ENCODE peak calls at places on chromosomes 16 and 17, in seven cellular contexts. One of them, this sample, is unnamed.

GRCh38 chr17:3528604-3529511 is 28.8 kb downstream of the TRPV3 start:
- DNase-seq in GM23248: no peak
- DNase-seq in EH: peak; percentile 6
- DNase-seq in GM03348: no peak
- DNase-seq in tibial nerve: no peak
- DNase-seq in NCI-H345: no peak
- DNase-seq in B cell: no peak
- DNase-seq in this sample: no peak

GRCh38 chr16:71383054-71383773 is 24.7 kb downstream of the CALB2 start:
- DNase-seq in GM23248: peak; percentile 50
- DNase-seq in EH: peak; percentile 29
- DNase-seq in GM03348: peak; percentile 29
- DNase-seq in tibial nerve: no peak
- DNase-seq in NCI-H345: no peak
- DNase-seq in B cell: no peak
- DNase-seq in this sample: no peak

GRCh38 chr16:3979518-3979917 is 99.0 kb upstream of the CREBBP start:
- DNase-seq in GM23248: no peak
- DNase-seq in EH: no peak
- DNase-seq in GM03348: no peak
- DNase-seq in tibial nerve: no peak
- DNase-seq in NCI-H345: no peak
- DNase-seq in B cell: no peak
- DNase-seq in this sample: no peak

GRCh38 chr16:22206847-22207714 is 1.0 kb downstream of the EEF2K start:
- DNase-seq in GM23248: peak; percentile 87
- DNase-seq in EH: peak; percentile 67
- DNase-seq in GM03348: peak; percentile 78
- DNase-seq in tibial nerve: peak; percentile 75
- DNase-seq in NCI-H345: peak; percentile 48
- DNase-seq in B cell: peak; percentile 91
- DNase-seq in this sample: peak; percentile 16

GRCh38 chr17:20120835-20121234 is 111.7 kb downstream of the SPECC1 start:
- DNase-seq in GM23248: no peak
- DNase-seq in EH: no peak
- DNase-seq in GM03348: no peak
- DNase-seq in tibial nerve: no peak
- DNase-seq in NCI-H345: no peak
- DNase-seq in B cell: no peak
- DNase-seq in this sample: peak; percentile 33

GRCh38 chr16:50096791-50097190 is 31.0 kb downstream of the HEATR3 start:
- DNase-seq in GM23248: peak; percentile 88
- DNase-seq in EH: peak; percentile 92
- DNase-seq in GM03348: peak; percentile 82
- DNase-seq in tibial nerve: no peak
- DNase-seq in NCI-H345: no peak
- DNase-seq in B cell: no peak
- DNase-seq in this sample: no peak

GRCh38 chr16:85986931-85987749 is 88.2 kb downstream of the IRF8 start:
- DNase-seq in GM23248: no peak
- DNase-seq in EH: no peak
- DNase-seq in GM03348: no peak
- DNase-seq in tibial nerve: no peak
- DNase-seq in NCI-H345: no peak
- DNase-seq in B cell: peak; percentile 59
- DNase-seq in this sample: no peak

GRCh38 chr16:55433030-55433429 is 46.0 kb upstream of the MMP2 start:
- DNase-seq in GM23248: no peak
- DNase-seq in EH: no peak
- DNase-seq in GM03348: no peak
- DNase-seq in tibial nerve: no peak
- DNase-seq in NCI-H345: no peak
- DNase-seq in B cell: no peak
- DNase-seq in this sample: no peak

GRCh38 chr16:4882633-4883285 is 35.5 kb downstream of the UBN1 start:
- DNase-seq in GM23248: peak; percentile 58
- DNase-seq in EH: peak; percentile 44
- DNase-seq in GM03348: peak; percentile 27
- DNase-seq in tibial nerve: peak; percentile 23
- DNase-seq in NCI-H345: peak; percentile 65
- DNase-seq in B cell: no peak
- DNase-seq in this sample: peak; percentile 80

GRCh38 chr17:48261297-48261880 is 153.8 kb downstream of the SNX11 start:
- DNase-seq in GM23248: peak; percentile 53
- DNase-seq in EH: peak; percentile 19
- DNase-seq in GM03348: peak; percentile 8
- DNase-seq in tibial nerve: no peak
- DNase-seq in NCI-H345: no peak
- DNase-seq in B cell: no peak
- DNase-seq in this sample: peak; percentile 14

GRCh38 chr17:77558846-77559626 is 399.5 kb upstream of the TNRC6C start:
- DNase-seq in GM23248: no peak
- DNase-seq in EH: no peak
- DNase-seq in GM03348: no peak
- DNase-seq in tibial nerve: no peak
- DNase-seq in NCI-H345: no peak
- DNase-seq in B cell: no peak
- DNase-seq in this sample: no peak

GRCh38 chr17:7632492-7632894 is 2.6 kb downstream of the SHBG start:
- DNase-seq in GM23248: peak; percentile 79
- DNase-seq in EH: peak; percentile 62
- DNase-seq in GM03348: peak; percentile 82
- DNase-seq in tibial nerve: no peak
- DNase-seq in NCI-H345: no peak
- DNase-seq in B cell: peak; percentile 46
- DNase-seq in this sample: peak; percentile 26

GRCh38 chr16:22670551-22670970 is 143.4 kb upstream of the HS3ST2 start:
- DNase-seq in GM23248: no peak
- DNase-seq in EH: peak; percentile 22
- DNase-seq in GM03348: peak; percentile 63
- DNase-seq in tibial nerve: no peak
- DNase-seq in NCI-H345: no peak
- DNase-seq in B cell: peak; percentile 32
- DNase-seq in this sample: no peak

GRCh38 chr17:78885956-78886355 is 17.0 kb downstream of the CEP295NL start:
- DNase-seq in GM23248: no peak
- DNase-seq in EH: no peak
- DNase-seq in GM03348: no peak
- DNase-seq in tibial nerve: no peak
- DNase-seq in NCI-H345: no peak
- DNase-seq in B cell: no peak
- DNase-seq in this sample: no peak

GRCh38 chr16:64865037-64865696 is 256.7 kb downstream of the CDH11 start:
- DNase-seq in GM23248: peak; percentile 22
- DNase-seq in EH: peak; percentile 52
- DNase-seq in GM03348: no peak
- DNase-seq in tibial nerve: no peak
- DNase-seq in NCI-H345: no peak
- DNase-seq in B cell: no peak
- DNase-seq in this sample: no peak

GRCh38 chr17:38418069-38418692 is 10.1 kb upstream of the ARHGAP23 start:
- DNase-seq in GM23248: no peak
- DNase-seq in EH: no peak
- DNase-seq in GM03348: no peak
- DNase-seq in tibial nerve: no peak
- DNase-seq in NCI-H345: no peak
- DNase-seq in B cell: no peak
- DNase-seq in this sample: no peak

GRCh38 chr16:17475104-17475503 is 4.3 kb upstream of the XYLT1 start:
- DNase-seq in GM23248: no peak
- DNase-seq in EH: no peak
- DNase-seq in GM03348: no peak
- DNase-seq in tibial nerve: no peak
- DNase-seq in NCI-H345: no peak
- DNase-seq in B cell: no peak
- DNase-seq in this sample: no peak

GRCh38 chr16:20918486-20919239 is 18.1 kb downstream of the LYRM1 start:
- DNase-seq in GM23248: peak; percentile 90
- DNase-seq in EH: peak; percentile 73
- DNase-seq in GM03348: peak; percentile 67
- DNase-seq in tibial nerve: peak; percentile 47
- DNase-seq in NCI-H345: no peak
- DNase-seq in B cell: no peak
- DNase-seq in this sample: no peak

GRCh38 chr16:68792465-68793324 is 50.6 kb upstream of the TANGO6 start:
- DNase-seq in GM23248: peak; percentile 28
- DNase-seq in EH: peak; percentile 34
- DNase-seq in GM03348: peak; percentile 39
- DNase-seq in tibial nerve: no peak
- DNase-seq in NCI-H345: no peak
- DNase-seq in B cell: no peak
- DNase-seq in this sample: no peak

GRCh38 chr17:37792787-37793186 is 47.9 kb upstream of the HNF1B start:
- DNase-seq in GM23248: peak; percentile 60
- DNase-seq in EH: peak; percentile 84
- DNase-seq in GM03348: peak; percentile 34
- DNase-seq in tibial nerve: no peak
- DNase-seq in NCI-H345: no peak
- DNase-seq in B cell: no peak
- DNase-seq in this sample: no peak

GRCh38 chr16:24999856-25000447 is 15.2 kb downstream of the ARHGAP17 start:
- DNase-seq in GM23248: peak; percentile 31
- DNase-seq in EH: no peak
- DNase-seq in GM03348: no peak
- DNase-seq in tibial nerve: no peak
- DNase-seq in NCI-H345: no peak
- DNase-seq in B cell: no peak
- DNase-seq in this sample: no peak

GRCh38 chr17:40443988-40444899 is 994 bp downstream of the IGFBP4 start:
- DNase-seq in GM23248: peak; percentile 32
- DNase-seq in EH: peak; percentile 37
- DNase-seq in GM03348: no peak
- DNase-seq in tibial nerve: no peak
- DNase-seq in NCI-H345: no peak
- DNase-seq in B cell: peak; percentile 21
- DNase-seq in this sample: no peak

GRCh38 chr16:70697601-70698170 is 11.8 kb upstream of the MTSS2 start:
- DNase-seq in GM23248: peak; percentile 52
- DNase-seq in EH: peak; percentile 86
- DNase-seq in GM03348: peak; percentile 57
- DNase-seq in tibial nerve: no peak
- DNase-seq in NCI-H345: no peak
- DNase-seq in B cell: no peak
- DNase-seq in this sample: no peak

GRCh38 chr16:48269011-48269410 is 21.7 kb upstream of the ABCC11 start:
- DNase-seq in GM23248: no peak
- DNase-seq in EH: no peak
- DNase-seq in GM03348: no peak
- DNase-seq in tibial nerve: no peak
- DNase-seq in NCI-H345: no peak
- DNase-seq in B cell: no peak
- DNase-seq in this sample: peak; percentile 46

GRCh38 chr17:66540131-66540781 is 237.8 kb downstream of the PRKCA start:
- DNase-seq in GM23248: peak; percentile 95
- DNase-seq in EH: peak; percentile 85
- DNase-seq in GM03348: peak; percentile 68
- DNase-seq in tibial nerve: peak; percentile 38
- DNase-seq in NCI-H345: no peak
- DNase-seq in B cell: no peak
- DNase-seq in this sample: no peak

GRCh38 chr17:2378905-2379304 is 22.0 kb downstream of the MNT start:
- DNase-seq in GM23248: no peak
- DNase-seq in EH: no peak
- DNase-seq in GM03348: no peak
- DNase-seq in tibial nerve: no peak
- DNase-seq in NCI-H345: no peak
- DNase-seq in B cell: no peak
- DNase-seq in this sample: no peak

GRCh38 chr17:50955160-50955559 is 89.0 kb upstream of the TOB1 start:
- DNase-seq in GM23248: no peak
- DNase-seq in EH: no peak
- DNase-seq in GM03348: no peak
- DNase-seq in tibial nerve: no peak
- DNase-seq in NCI-H345: no peak
- DNase-seq in B cell: no peak
- DNase-seq in this sample: no peak

GRCh38 chr16:46632778-46633733 is 11.9 kb upstream of the SHCBP1 start:
- DNase-seq in GM23248: no peak
- DNase-seq in EH: no peak
- DNase-seq in GM03348: no peak
- DNase-seq in tibial nerve: no peak
- DNase-seq in NCI-H345: no peak
- DNase-seq in B cell: no peak
- DNase-seq in this sample: no peak

GRCh38 chr16:71726491-71727319 is 2.2 kb upstream of the PHLPP2 start:
- DNase-seq in GM23248: no peak
- DNase-seq in EH: peak; percentile 9
- DNase-seq in GM03348: no peak
- DNase-seq in tibial nerve: no peak
- DNase-seq in NCI-H345: no peak
- DNase-seq in B cell: peak; percentile 60
- DNase-seq in this sample: no peak

GRCh38 chr16:85629326-85629725 is 16.2 kb downstream of the GSE1 start:
- DNase-seq in GM23248: no peak
- DNase-seq in EH: no peak
- DNase-seq in GM03348: no peak
- DNase-seq in tibial nerve: no peak
- DNase-seq in NCI-H345: no peak
- DNase-seq in B cell: no peak
- DNase-seq in this sample: no peak

GRCh38 chr17:78748730-78749317 is 33.2 kb downstream of the CYTH1 start:
- DNase-seq in GM23248: peak; percentile 86
- DNase-seq in EH: peak; percentile 56
- DNase-seq in GM03348: peak; percentile 54
- DNase-seq in tibial nerve: peak; percentile 69
- DNase-seq in NCI-H345: no peak
- DNase-seq in B cell: peak; percentile 76
- DNase-seq in this sample: no peak

GRCh38 chr16:81405702-81406113 is 38.9 kb upstream of the CMIP start:
- DNase-seq in GM23248: peak; percentile 89
- DNase-seq in EH: peak; percentile 86
- DNase-seq in GM03348: peak; percentile 92
- DNase-seq in tibial nerve: no peak
- DNase-seq in NCI-H345: no peak
- DNase-seq in B cell: no peak
- DNase-seq in this sample: no peak

GRCh38 chr16:56932588-56933265 is 785 bp downstream of the HERPUD1 start:
- DNase-seq in GM23248: peak; percentile 83
- DNase-seq in EH: peak; percentile 77
- DNase-seq in GM03348: peak; percentile 73
- DNase-seq in tibial nerve: peak; percentile 84
- DNase-seq in NCI-H345: peak; percentile 35
- DNase-seq in B cell: peak; percentile 52
- DNase-seq in this sample: peak; percentile 35

GRCh38 chr16:80060470-80060869 is 459.9 kb upstream of the MAF start:
- DNase-seq in GM23248: no peak
- DNase-seq in EH: no peak
- DNase-seq in GM03348: no peak
- DNase-seq in tibial nerve: no peak
- DNase-seq in NCI-H345: no peak
- DNase-seq in B cell: no peak
- DNase-seq in this sample: no peak

GRCh38 chr16:84518804-84519341 is 14.4 kb upstream of the MEAK7 start:
- DNase-seq in GM23248: no peak
- DNase-seq in EH: no peak
- DNase-seq in GM03348: no peak
- DNase-seq in tibial nerve: no peak
- DNase-seq in NCI-H345: peak; percentile 51
- DNase-seq in B cell: no peak
- DNase-seq in this sample: peak; percentile 38

This sample was measured in NCI-H1105 treated with DMSO at 0.1 percent for 48 hours.